ENCODE peak calls at places on chromosomes 1 and 21, in nine cellular contexts. K, A, Z, B, Y, D, V, Q and F are unnamed samples.

GRCh38 chr1:3530086-3530930 is 75.8 kb downstream of the ARHGEF16 start:
- DNase-seq in K (peak), A (no peak), Z (peak), B (no peak), Y (no peak), D (no peak), V (no peak), Q (no peak), F (no peak)

GRCh38 chr21:45228171-45228641 is 59.5 kb downstream of the POFUT2 start:
- DNase-seq in K (no peak), A (no peak), Z (peak), B (no peak), Y (peak), D (no peak), V (no peak), Q (no peak), F (peak)

GRCh38 chr1:4661595-4661917 is 7.1 kb downstream of the AJAP1 start:
- DNase-seq in K (no peak), A (no peak), Z (no peak), B (no peak), Y (no peak), D (no peak), V (no peak), Q (no peak), F (no peak)

GRCh38 chr21:45776971-45777370 is 133.4 kb downstream of the PCBP3 start:
- DNase-seq in K (no peak), A (no peak), Z (no peak), B (no peak), Y (no peak), D (no peak), V (no peak), Q (no peak), F (no peak)

GRCh38 chr1:209162651-209163050 is 420.9 kb upstream of the CAMK1G start:
- DNase-seq in K (no peak), A (no peak), Z (no peak), B (no peak), Y (peak), D (no peak), V (no peak), Q (no peak), F (no peak)

GRCh38 chr1:48817505-48818114 is 40.9 kb upstream of the BEND5 start:
- DNase-seq in K (peak), A (peak), Z (peak), B (peak), Y (peak), D (no peak), V (peak), Q (no peak), F (peak)

GRCh38 chr1:109392788-109393580 is 4.7 kb downstream of the SORT1 start:
- DNase-seq in K (no peak), A (peak), Z (peak), B (no peak), Y (peak), D (no peak), V (no peak), Q (no peak), F (no peak)

GRCh38 chr1:167121375-167122120 is 27.7 kb downstream of the STYXL2 start:
- DNase-seq in K (peak), A (no peak), Z (peak), B (no peak), Y (no peak), D (no peak), V (no peak), Q (no peak), F (peak)

GRCh38 chr1:36515315-36516138 is 32.8 kb upstream of the CSF3R start:
- DNase-seq in K (no peak), A (no peak), Z (no peak), B (no peak), Y (no peak), D (no peak), V (no peak), Q (no peak), F (no peak)

GRCh38 chr1:46489638-46490602 is at the start of gene DMBX1:
- DNase-seq in K (peak), A (no peak), Z (peak), B (no peak), Y (no peak), D (peak), V (no peak), Q (no peak), F (peak)

GRCh38 chr1:22530701-22531100 is 32.6 kb upstream of the EPHA8 start:
- DNase-seq in K (peak), A (no peak), Z (no peak), B (no peak), Y (no peak), D (no peak), V (no peak), Q (no peak), F (no peak)

GRCh38 chr1:101080859-101081258 is 55.3 kb upstream of the DPH5 start:
- DNase-seq in K (no peak), A (no peak), Z (no peak), B (no peak), Y (no peak), D (no peak), V (no peak), Q (no peak), F (no peak)

DNA sequence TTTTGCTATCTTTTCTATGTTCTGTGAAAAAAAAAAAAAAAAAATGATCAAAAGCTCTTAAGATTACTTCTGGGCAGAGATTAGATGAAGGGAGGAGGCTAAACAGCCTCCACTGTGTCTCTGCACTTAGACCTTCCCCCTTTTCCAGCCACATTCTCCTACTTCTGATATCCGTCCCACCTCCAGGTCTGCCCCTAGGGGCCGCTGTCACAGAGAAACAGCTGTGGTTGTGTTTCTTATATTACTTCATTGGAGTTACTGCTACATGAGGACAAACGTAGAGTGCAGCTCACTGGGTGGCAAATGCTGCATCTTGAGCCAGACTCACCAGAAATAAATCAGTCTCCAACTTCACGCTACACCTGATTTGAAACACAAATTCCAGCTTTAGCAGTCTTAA is 125.4 kb upstream of the PTBP2 start:
- DNase-seq in K (peak), A (no peak), Z (peak), B (no peak), Y (no peak), D (no peak), V (peak), Q (no peak), F (peak)
- TF ChIP-seq CTCF in K (peak), A (peak), Z (peak), B (no peak), Y (peak), D (peak), V (peak), Q (no peak), F (peak)

DNA sequence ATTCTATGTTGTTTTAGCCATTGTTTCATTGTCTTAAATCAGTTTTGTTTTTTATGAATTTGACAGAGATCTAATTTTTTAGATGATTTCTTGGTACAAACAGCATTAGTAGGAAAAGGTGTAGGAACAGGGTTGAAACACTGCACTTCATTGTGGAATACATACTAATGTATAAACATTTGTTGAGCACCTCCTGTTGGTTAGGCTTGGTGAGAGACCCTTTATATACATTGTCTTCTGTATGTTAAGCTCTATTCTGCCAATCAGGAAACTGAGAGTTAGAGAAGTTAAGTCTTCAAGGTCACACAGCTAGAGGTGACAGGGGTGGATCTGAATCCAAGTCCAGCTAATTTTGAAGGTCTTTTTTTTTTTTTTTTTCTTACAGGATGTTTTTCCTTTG is 192.7 kb downstream of the VPS13D start:
- DNase-seq in K (no peak), A (no peak), Z (no peak), B (no peak), Y (no peak), D (no peak), V (no peak), Q (no peak), F (no peak)
- TF ChIP-seq CTCF in K (peak), A (no peak), Z (no peak), B (no peak), Y (no peak), D (peak), V (no peak), Q (no peak), F (no peak)

GRCh38 chr21:36209626-36210171 is 53.1 kb downstream of the DOP1B start:
- DNase-seq in K (peak), A (no peak), Z (peak), B (no peak), Y (peak), D (no peak), V (peak), Q (no peak), F (peak)
- TF ChIP-seq CTCF in K (peak), A (peak), Z (peak), B (no peak), Y (peak), D (peak), V (peak), Q (peak), F (peak)

GRCh38 chr21:41589620-41590175 is 81.7 kb upstream of the TMPRSS2 start:
- DNase-seq in K (no peak), A (no peak), Z (no peak), B (no peak), Y (no peak), D (no peak), V (no peak), Q (no peak), F (no peak)

GRCh38 chr21:41584603-41585176 is 76.7 kb upstream of the TMPRSS2 start:
- DNase-seq in K (no peak), A (no peak), Z (no peak), B (no peak), Y (no peak), D (no peak), V (no peak), Q (no peak), F (no peak)

GRCh38 chr21:41593051-41593783 is 85.3 kb upstream of the TMPRSS2 start:
- DNase-seq in K (no peak), A (no peak), Z (no peak), B (peak), Y (no peak), D (no peak), V (no peak), Q (no peak), F (no peak)

GRCh38 chr21:41585199-41585994 is 77.4 kb upstream of the TMPRSS2 start:
- DNase-seq in K (no peak), A (no peak), Z (no peak), B (no peak), Y (no peak), D (no peak), V (no peak), Q (no peak), F (no peak)

GRCh38 chr21:41589131-41589530 is 81.2 kb upstream of the TMPRSS2 start:
- DNase-seq in K (no peak), A (no peak), Z (no peak), B (no peak), Y (no peak), D (no peak), V (no peak), Q (no peak), F (no peak)
- TF ChIP-seq CTCF in K (peak), A (no peak), Z (no peak), B (no peak), Y (no peak), D (peak), V (no peak), Q (no peak), F (no peak)

GRCh38 chr1:233025156-233025555 is 74.7 kb downstream of the NTPCR start:
- DNase-seq in K (peak), A (peak), Z (peak), B (no peak), Y (peak), D (no peak), V (peak), Q (no peak), F (peak)
- TF ChIP-seq CTCF in K (peak), A (peak), Z (no peak), B (peak), Y (peak), D (peak), V (peak), Q (no peak), F (no peak)

GRCh38 chr1:203638914-203639313 is 12.3 kb downstream of the ATP2B4 start:
- DNase-seq in K (no peak), A (peak), Z (no peak), B (peak), Y (no peak), D (no peak), V (no peak), Q (no peak), F (no peak)
- TF ChIP-seq CTCF in K (no peak), A (peak), Z (no peak), B (no peak), Y (no peak), D (no peak), V (no peak), Q (no peak), F (no peak)

GRCh38 chr1:237672748-237673147 is 218.0 kb downstream of the ZP4 start:
- DNase-seq in K (no peak), A (no peak), Z (peak), B (no peak), Y (no peak), D (no peak), V (no peak), Q (no peak), F (no peak)
- TF ChIP-seq CTCF in K (peak), A (no peak), Z (peak), B (no peak), Y (no peak), D (no peak), V (peak), Q (no peak), F (no peak)

GRCh38 chr1:161171191-161171590 is 5.0 kb downstream of the PPOX start:
- DNase-seq in K (no peak), A (no peak), Z (no peak), B (no peak), Y (no peak), D (no peak), V (no peak), Q (no peak), F (no peak)
- TF ChIP-seq CTCF in K (peak), A (peak), Z (peak), B (no peak), Y (peak), D (peak), V (no peak), Q (no peak), F (no peak)